ENCODE peak calls at places on chromosomes 13 and 19, in nine cellular contexts. M, V, J, O, I, N, H, E and F are unnamed samples.

GRCh38 chr19:41957838-41958366 is 1.2 kb downstream of the RABAC1 start:
- DNase-seq in J (peak; percentile 85), H (no peak), N (peak; percentile 50), M (no peak), E (peak; percentile 47), V (peak; percentile 82), O (peak; percentile 82), I (peak; percentile 85), F (peak; percentile 89)

GRCh38 chr13:96772426-96772825 is 221.8 kb downstream of the OXGR1 start:
- DNase-seq in O (no peak), N (no peak), M (no peak), V (no peak), I (no peak), E (no peak), H (no peak), J (no peak), F (no peak)

GRCh38 chr19:17031741-17032140 is 5.1 kb upstream of the CPAMD8 start:
- DNase-seq in I (no peak), V (no peak), N (no peak), H (no peak), M (no peak), J (no peak), O (no peak), E (no peak), F (no peak)

GRCh38 chr19:43741075-43741840 is 13.5 kb downstream of the SMG9 start:
- DNase-seq in M (no peak), H (no peak), N (no peak), J (no peak), V (no peak), O (no peak), E (no peak), I (no peak), F (no peak)

GRCh38 chr13:40215311-40215710 is 451.1 kb downstream of the FOXO1 start:
- DNase-seq in M (no peak), J (no peak), O (no peak), N (no peak), I (no peak), H (no peak), V (no peak), E (no peak), F (no peak)

GRCh38 chr13:39036212-39036611 is 1.7 kb downstream of the PROSER1 start:
- DNase-seq in E (no peak), M (no peak), V (peak; percentile 25), O (no peak), I (peak; percentile 13), N (no peak), H (no peak), J (no peak), F (peak; percentile 33)

GRCh38 chr13:112605531-112605990 is 17.6 kb upstream of the TUBGCP3 start:
- DNase-seq in M (no peak), N (no peak), O (peak; percentile 76), V (no peak), I (peak; percentile 65), E (no peak), J (no peak), H (no peak), F (peak; percentile 6)

GRCh38 chr19:24052811-24053210 is 34.2 kb upstream of the ZNF254 start:
- DNase-seq in E (no peak), V (no peak), I (peak; percentile 27), H (no peak), J (no peak), N (peak; percentile 36), M (no peak), O (no peak), F (peak; percentile 26)

GRCh38 chr19:56142897-56143434 is 1.9 kb downstream of the ZNF444 start:
- DNase-seq in E (no peak), O (no peak), M (no peak), I (no peak), H (no peak), N (no peak), V (no peak), J (no peak), F (no peak)

GRCh38 chr13:59710995-59711701 is 452.6 kb downstream of the DIAPH3 start:
- DNase-seq in E (no peak), I (peak; percentile 40), O (no peak), V (peak; percentile 5), H (no peak), J (peak; percentile 59), N (no peak), M (no peak), F (peak; percentile 46)

GRCh38 chr19:37928527-37929286 is 21.7 kb downstream of the SIPA1L3 start:
- DNase-seq in V (no peak), O (no peak), I (no peak), E (no peak), N (no peak), M (no peak), H (no peak), J (no peak), F (no peak)

GRCh38 chr13:46562581-46562980 is 9.6 kb downstream of the LRCH1 start:
- DNase-seq in O (no peak), V (no peak), N (no peak), I (no peak), E (no peak), M (no peak), J (no peak), H (no peak), F (no peak)

GRCh38 chr13:82062772-82063171 is 1721.8 kb upstream of the SPRY2 start:
- DNase-seq in H (no peak), E (no peak), V (no peak), I (no peak), O (no peak), J (no peak), M (no peak), N (peak; percentile 3), F (no peak)

GRCh38 chr13:34151885-34152284 is 333.9 kb downstream of the RFC3 start:
- DNase-seq in J (no peak), I (no peak), O (no peak), H (no peak), V (no peak), E (no peak), M (no peak), N (no peak), F (no peak)

GRCh38 chr19:4369888-4370260 is 26.5 kb downstream of the MPND start:
- DNase-seq in M (peak; percentile 57), E (peak; percentile 77), V (no peak), O (no peak), N (no peak), J (no peak), H (peak; percentile 59), I (no peak), F (peak; percentile 42)

GRCh38 chr13:98246538-98247172 is 69.6 kb upstream of the RNF113B start:
- DNase-seq in E (no peak), M (no peak), H (no peak), V (no peak), N (no peak), O (no peak), I (no peak), J (no peak), F (no peak)

GRCh38 chr19:48325265-48325910 is at the start of gene EMP3:
- DNase-seq in N (peak; percentile 85), H (peak; percentile 69), V (peak; percentile 95), M (peak; percentile 65), O (peak; percentile 91), E (no peak), J (no peak), I (peak; percentile 94), F (peak; percentile 98)

GRCh38 chr13:77563110-77563509 is 27.6 kb downstream of the SCEL start:
- DNase-seq in H (no peak), M (no peak), J (no peak), O (no peak), V (peak; percentile 45), I (peak; percentile 30), E (no peak), N (peak; percentile 10), F (peak; percentile 37)

GRCh38 chr19:11381535-11382369 is 2.4 kb downstream of the EPOR start:
- DNase-seq in M (peak; percentile 41), I (peak; percentile 94), O (peak; percentile 92), E (peak; percentile 29), N (peak; percentile 46), H (peak; percentile 45), J (peak; percentile 36), V (peak; percentile 63), F (peak; percentile 94)

GRCh38 chr13:26017196-26017921 is 34.5 kb downstream of the SHISA2 start:
- DNase-seq in O (no peak), I (no peak), M (no peak), N (peak; percentile 55), H (no peak), V (no peak), J (no peak), E (no peak), F (no peak)

GRCh38 chr19:511101-511841 is 4.0 kb downstream of the TPGS1 start:
- DNase-seq in V (no peak), I (peak; percentile 43), H (peak; percentile 59), O (no peak), N (no peak), M (peak; percentile 66), E (no peak), J (peak; percentile 95), F (no peak)

GRCh38 chr13:99344610-99345208 is 37.5 kb upstream of the GPR183 start:
- DNase-seq in N (no peak), M (no peak), H (no peak), V (no peak), J (no peak), E (no peak), I (no peak), O (no peak), F (no peak)

GRCh38 chr19:50836543-50837195 is 3.3 kb upstream of the KLK15 start:
- DNase-seq in O (no peak), J (no peak), H (no peak), M (no peak), V (no peak), I (no peak), E (no peak), N (no peak), F (no peak)

GRCh38 chr13:23980160-23980551 is 82.9 kb upstream of the C1QTNF9B start:
- DNase-seq in H (peak; percentile 75), N (no peak), O (peak; percentile 82), E (peak; percentile 87), I (peak; percentile 84), M (peak; percentile 83), V (peak; percentile 62), J (peak; percentile 66), F (peak; percentile 92)

GRCh38 chr19:29329460-29330134 is 116.6 kb upstream of the UQCRFS1 start:
- DNase-seq in H (no peak), E (no peak), N (no peak), M (no peak), J (no peak), O (no peak), I (peak; percentile 9), V (no peak), F (no peak)

GRCh38 chr19:53519431-53519830 is 18.5 kb upstream of the ZNF331 start:
- DNase-seq in V (no peak), O (no peak), I (no peak), J (no peak), H (no peak), E (no peak), N (no peak), M (no peak), F (no peak)

GRCh38 chr13:109989155-109989554 is 202.8 kb upstream of the IRS2 start:
- DNase-seq in E (no peak), J (no peak), I (peak; percentile 64), N (peak; percentile 37), O (peak; percentile 41), H (no peak), V (peak; percentile 75), M (no peak), F (peak; percentile 42)